ENCODE peak calls at places on chromosomes 1 and 21, in seven cellular contexts. H is left lung, Y is transverse colon, T is heart right ventricle, N is mammary epithelial cell, I is HCT116, M is thoracic aorta. S is an unnamed sample. For H3K4me1, the result is how much of the 10 kb centered on the place peaks cover.

GRCh38 chr21:41634858-41635257 is 126.9 kb upstream of the TMPRSS2 start:
- DNase-seq in T (no peak), I (no peak), M (no peak), Y (no peak), H (no peak), N (peak), S (no peak)

GRCh38 chr1:84344286-84344685 is 42.8 kb downstream of the SAMD13 start:
- DNase-seq in I (no peak), H (no peak), T (no peak), Y (no peak), M (no peak), N (no peak), S (no peak)

GRCh38 chr1:156601892-156602291 is 613 bp upstream of the GPATCH4 start:
- DNase-seq in I (no peak), Y (no peak), T (no peak), H (no peak), M (no peak), N (no peak), S (no peak)

GRCh38 chr21:45339430-45340405 is 52.0 kb upstream of the POFUT2 start:
- DNase-seq in Y (no peak), I (no peak), T (peak), M (no peak), H (no peak), N (no peak), S (peak)

GRCh38 chr21:16193758-16194606 is 464.2 kb downstream of the USP25 start:
- DNase-seq in T (peak), N (peak), I (no peak), M (no peak), Y (peak), H (peak), S (peak)

GRCh38 chr1:69518991-69519390 is 48.7 kb upstream of the LRRC7 start:
- DNase-seq in I (no peak), N (no peak), T (no peak), H (no peak), Y (no peak), M (no peak), S (no peak)

GRCh38 chr1:204624631-204625216 is 60.8 kb downstream of the LRRN2 start:
- DNase-seq in Y (no peak), M (no peak), N (no peak), H (no peak), I (no peak), T (no peak), S (no peak)

GRCh38 chr1:12400030-12400693 is 170.3 kb downstream of the VPS13D start:
- DNase-seq in T (no peak), H (no peak), N (no peak), Y (no peak), M (no peak), I (no peak), S (no peak)

GRCh38 chr1:175254190-175254589 is 61.6 kb upstream of the KIAA0040 start:
- DNase-seq in I (no peak), M (no peak), T (no peak), Y (no peak), H (no peak), N (no peak), S (no peak)

GRCh38 chr1:79044974-79045650 is 38.6 kb upstream of the ADGRL4 start:
- DNase-seq in I (peak), M (no peak), N (no peak), H (no peak), Y (no peak), T (no peak), S (peak)

GRCh38 chr1:55214214-55214902 is 806 bp downstream of the USP24 start:
- DNase-seq in H (peak), M (no peak), T (peak), N (peak), Y (peak), I (no peak), S (peak)

GRCh38 chr21:27649323-27649722 is 682.4 kb upstream of the ADAMTS5 start:
- DNase-seq in N (peak), T (no peak), I (no peak), M (no peak), Y (no peak), H (no peak), S (no peak)

GRCh38 chr1:27548136-27548853 is 55.6 kb downstream of the AHDC1 start:
- DNase-seq in T (no peak), Y (no peak), N (no peak), I (no peak), M (no peak), H (no peak), S (no peak)

GRCh38 chr1:68449901-68450300 is at the start of gene RPE65:
- DNase-seq in I (no peak), T (no peak), N (no peak), Y (no peak), H (no peak), M (no peak), S (no peak)

GRCh38 chr1:246176126-246177024 is 330.7 kb downstream of the SMYD3 start:
- DNase-seq in N (peak), T (no peak), H (no peak), I (no peak), Y (no peak), M (no peak), S (no peak)

GRCh38 chr1:60171793-60172192 is 98.2 kb upstream of the C1orf87 start:
- DNase-seq in I (no peak), T (no peak), M (no peak), H (no peak), N (peak), Y (no peak), S (no peak)

GRCh38 chr1:109849670-109850069 is 61.0 kb upstream of the CSF1 start:
- DNase-seq in T (no peak), Y (no peak), I (no peak), H (no peak), M (no peak), N (no peak), S (no peak)

GRCh38 chr21:38531610-38532009 is 33.3 kb upstream of the ERG start:
- DNase-seq in N (no peak), Y (no peak), M (no peak), T (no peak), H (no peak), I (no peak), S (no peak)

GRCh38 chr1:201192478-201192804 is 1.8 kb downstream of the IGFN1 start:
- DNase-seq in N (no peak), T (no peak), M (no peak), H (no peak), Y (no peak), I (no peak), S (no peak)

GRCh38 chr1:184941735-184942134 is 32.6 kb downstream of the NIBAN1 start:
- DNase-seq in N (no peak), H (no peak), Y (no peak), M (no peak), I (no peak), T (no peak), S (no peak)

GRCh38 chr1:30748699-30749401 is 8.7 kb downstream of the LAPTM5 start:
- DNase-seq in M (no peak), H (no peak), Y (no peak), N (no peak), T (no peak), I (no peak), S (peak)

GRCh38 chr1:29984544-29985375 is 738.6 kb downstream of the MATN1 start:
- DNase-seq in Y (peak), T (no peak), M (no peak), I (no peak), N (no peak), H (no peak), S (no peak)

GRCh38 chr1:94254073-94254810 is 16.9 kb upstream of the ARHGAP29 start:
- DNase-seq in Y (no peak), I (no peak), N (no peak), M (no peak), T (no peak), H (no peak), S (no peak)

GRCh38 chr21:45326169-45326833 is 38.6 kb upstream of the POFUT2 start:
- DNase-seq in Y (no peak), T (no peak), M (no peak), N (no peak), I (no peak), H (peak), S (peak)

GRCh38 chr21:25955646-25956045 is 214.9 kb downstream of the APP start:
- DNase-seq in T (no peak), M (no peak), N (no peak), I (no peak), H (no peak), Y (no peak), S (no peak)

GRCh38 chr1:154747841-154748766 is 122.0 kb downstream of the KCNN3 start:
- DNase-seq in T (peak), H (no peak), I (no peak), M (no peak), Y (peak), N (no peak), S (peak)

GRCh38 chr1:31977361-31978131 is 36.1 kb upstream of the KHDRBS1 start:
- DNase-seq in I (peak), N (peak), Y (no peak), M (no peak), H (no peak), T (no peak), S (peak)

GRCh38 chr21:25457411-25457810 is 149.9 kb downstream of the MRPL39 start:
- DNase-seq in I (no peak), M (no peak), H (no peak), Y (no peak), N (peak), T (no peak), S (no peak)

GRCh38 chr1:5005171-5005570 is 350.8 kb downstream of the AJAP1 start:
- DNase-seq in I (no peak), T (no peak), Y (no peak), M (no peak), H (no peak), N (no peak), S (no peak)

GRCh38 chr1:209702832-209703231 is 1.8 kb upstream of the HSD11B1 start:
- DNase-seq in M (no peak), I (no peak), Y (no peak), H (no peak), N (no peak), T (no peak), S (no peak)

GRCh38 chr21:45209046-45209445 is 78.6 kb downstream of the POFUT2 start:
- DNase-seq in N (peak), Y (no peak), I (no peak), T (no peak), M (no peak), H (no peak), S (no peak)

DNA sequence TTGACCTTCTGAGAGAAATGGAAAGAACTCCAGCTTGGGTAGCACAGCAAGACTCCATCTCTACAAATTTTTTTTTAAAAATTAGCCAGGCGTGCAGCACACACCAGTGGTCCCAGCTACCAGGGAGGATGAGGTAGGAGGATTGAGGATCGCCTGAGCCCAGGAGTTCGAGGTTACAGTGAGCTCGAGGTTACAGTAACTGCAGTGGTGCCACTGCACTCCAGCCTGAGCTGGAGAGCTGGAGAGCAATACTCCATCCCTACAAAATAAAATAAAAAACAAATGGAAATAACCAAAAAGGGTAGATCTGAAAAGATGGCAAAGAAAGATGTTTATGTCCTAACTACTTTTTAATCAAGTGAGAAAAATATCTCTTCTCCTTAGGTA is 14.5 kb downstream of the POGZ start:
- DNase-seq in I (no peak), T (no peak), N (no peak), Y (no peak), H (no peak), M (no peak), S (no peak)
- H3K4me3 ChIP-seq in I (no peak), T (no peak), N (no peak), Y (no peak), H (no peak), M (no peak), S (no peak)

DNA sequence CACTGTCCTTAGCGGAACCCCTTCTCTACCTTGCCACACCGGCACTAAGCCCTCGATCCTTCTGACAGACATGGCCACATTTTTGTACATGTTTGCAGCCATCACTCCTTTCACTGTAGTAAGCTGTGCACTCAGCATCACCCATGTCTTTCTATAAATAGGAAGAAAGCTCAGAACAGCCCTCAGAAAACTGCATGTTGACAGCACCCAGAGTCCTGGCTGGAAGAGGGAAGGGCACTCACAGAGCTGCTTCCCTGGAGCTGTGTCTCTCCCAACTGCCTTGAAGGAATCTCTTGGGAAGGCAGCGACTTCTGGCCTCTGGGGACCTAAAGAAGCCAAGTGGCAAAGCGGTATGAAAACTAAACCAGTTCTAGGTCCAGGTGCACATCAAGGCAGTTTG is 42.0 kb upstream of the H6PD start:
- DNase-seq in H (no peak), Y (no peak), T (no peak), I (no peak), M (no peak), N (no peak), S (no peak)
- H3K27ac ChIP-seq in H (no peak), Y (no peak), T (no peak), I (no peak), M (no peak), N (no peak), S (no peak)

GRCh38 chr1:6471969-6472368 is 6.0 kb upstream of the TNFRSF25 start:
- DNase-seq in T (no peak), Y (peak), M (no peak), N (no peak), I (no peak), H (peak), S (no peak)

GRCh38 chr1:6471086-6471841 is 5.3 kb upstream of the TNFRSF25 start:
- DNase-seq in I (peak), H (no peak), Y (peak), N (no peak), M (no peak), T (no peak), S (no peak)

GRCh38 chr1:6473156-6473555 is 7.2 kb upstream of the TNFRSF25 start:
- DNase-seq in T (no peak), H (no peak), Y (no peak), M (no peak), N (no peak), I (no peak), S (no peak)

GRCh38 chr1:6473974-6474814 is 8.2 kb upstream of the TNFRSF25 start:
- DNase-seq in T (no peak), N (no peak), Y (peak), I (no peak), H (no peak), M (no peak), S (no peak)

GRCh38 chr1:6472391-6472790 is 6.4 kb upstream of the TNFRSF25 start:
- DNase-seq in M (no peak), N (no peak), Y (no peak), H (no peak), T (no peak), I (no peak), S (no peak)
- H3K4me1 ChIP-seq in M (under half), N (under half), Y (under half), H (under half), T (under half), I (under half), S (under half)

GRCh38 chr1:38022810-38023209 is 10.3 kb downstream of the UTP11 start:
- DNase-seq in M (no peak), H (no peak), Y (no peak), T (no peak), I (no peak), N (no peak), S (no peak)
- H3K4me3 ChIP-seq in M (no peak), H (no peak), Y (no peak), T (no peak), I (no peak), N (no peak), S (no peak)

GRCh38 chr1:53733975-53734649 is 4.9 kb downstream of the GLIS1 start:
- DNase-seq in M (no peak), T (no peak), N (no peak), Y (no peak), H (no peak), I (no peak), S (no peak)

GRCh38 chr1:53736290-53736689 is 2.7 kb downstream of the GLIS1 start:
- DNase-seq in T (no peak), I (no peak), H (no peak), N (no peak), M (no peak), Y (no peak), S (no peak)

GRCh38 chr1:53734650-53735211 is 4.2 kb downstream of the GLIS1 start:
- DNase-seq in I (no peak), H (no peak), M (no peak), T (no peak), N (no peak), Y (no peak), S (no peak)

GRCh38 chr1:53735681-53736080 is 3.3 kb downstream of the GLIS1 start:
- DNase-seq in T (no peak), M (no peak), I (no peak), H (no peak), N (no peak), Y (no peak), S (no peak)

DNA sequence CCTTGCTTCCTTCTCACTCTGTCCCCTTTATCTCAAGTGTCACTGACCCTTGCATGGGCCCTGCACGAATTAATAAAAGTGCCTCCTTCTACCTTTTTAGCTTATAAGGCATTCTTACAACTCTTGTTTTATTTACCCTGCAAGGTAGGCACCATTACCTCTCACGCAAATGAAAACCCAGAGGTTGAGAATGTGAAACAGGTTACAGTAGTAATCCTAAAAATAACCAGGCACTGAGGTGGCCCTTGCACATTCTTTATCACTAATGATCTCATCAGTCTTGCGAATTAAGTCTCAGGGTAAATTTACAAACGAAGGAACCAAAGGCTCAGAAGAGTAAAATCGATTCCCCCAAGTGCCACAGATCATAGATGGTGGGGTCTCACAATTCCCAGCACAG is 3.7 kb downstream of the GLIS1 start:
- DNase-seq in M (no peak), Y (no peak), H (no peak), T (no peak), I (no peak), N (no peak), S (no peak)
- H3K27ac ChIP-seq in M (no peak), Y (peak), H (no peak), T (no peak), I (no peak), N (no peak), S (no peak)

DNA sequence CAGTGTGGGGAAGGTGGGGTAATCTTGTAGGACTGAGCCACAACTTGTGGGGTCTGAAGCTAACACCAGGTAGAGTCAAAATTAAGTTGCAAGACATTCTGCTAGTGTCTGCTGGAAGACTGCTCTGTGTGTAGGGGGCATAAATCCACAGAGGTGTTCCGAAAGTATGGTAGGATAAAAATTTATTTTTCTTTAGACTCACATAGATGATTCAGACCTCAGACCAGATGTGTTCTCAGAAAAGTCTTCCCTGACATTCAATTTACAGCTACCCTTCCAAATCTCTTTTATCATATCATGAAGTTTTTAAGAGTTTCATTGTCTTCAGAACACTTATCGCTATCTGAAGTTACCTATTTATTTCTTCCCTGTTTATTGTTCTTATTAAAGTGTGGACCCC is 21.3 kb downstream of the DUSP10 start:
- DNase-seq in I (no peak), Y (no peak), N (no peak), T (no peak), M (no peak), H (no peak), S (no peak)
- H3K4me1 ChIP-seq in I (under half), Y (under half), N (half or more), T (under half), M (under half), H (under half), S (under half)

GRCh38 chr1:228009116-228009827 is 2.5 kb downstream of the WNT3A start:
- DNase-seq in T (no peak), M (no peak), N (no peak), I (no peak), Y (no peak), H (no peak), S (no peak)
- H3K4me3 ChIP-seq in T (no peak), M (no peak), N (no peak), I (no peak), Y (no peak), H (no peak), S (no peak)